ENCODE peak calls at places on chromosomes 16 and 17, in eight cellular contexts. H is OCI-LY7, A is left cardiac atrium, F is GM13977, P is astrocyte of the spinal cord, I is AG10803, K is lung microvascular endothelial cell, R is RWPE1. N is an unnamed sample.

GRCh38 chr17:82356028-82356427 is 3.0 kb upstream of the TEX19 start:
- DNase-seq in H (no peak), A (no peak), I (no peak), K (no peak), R (peak; percentile 83), P (no peak), F (no peak), N (no peak)

GRCh38 chr17:17306181-17306580 is 3.0 kb downstream of the NT5M start:
- DNase-seq in F (no peak), R (no peak), A (no peak), H (no peak), P (no peak), I (no peak), K (no peak), N (no peak)

GRCh38 chr16:1309888-1310831 is 724 bp downstream of the UBE2I start:
- DNase-seq in A (peak; percentile 64), H (peak; percentile 73), K (peak; percentile 50), F (no peak), I (peak; percentile 48), R (no peak), P (peak; percentile 32), N (peak; percentile 75)

GRCh38 chr17:61427567-61427966 is 24.7 kb upstream of the TBX4 start:
- DNase-seq in H (no peak), F (no peak), R (no peak), A (no peak), P (no peak), K (no peak), I (no peak), N (no peak)

GRCh38 chr16:582218-582613 is 7.7 kb upstream of the RAB40C start:
- DNase-seq in F (no peak), P (no peak), H (no peak), R (no peak), I (no peak), A (no peak), K (no peak), N (no peak)

GRCh38 chr16:83420206-83420760 is 387.5 kb upstream of the HSBP1 start:
- DNase-seq in A (no peak), R (no peak), I (peak; percentile 52), P (peak; percentile 42), K (peak; percentile 53), H (peak; percentile 17), F (no peak), N (no peak)

GRCh38 chr17:4136373-4136772 is 6.5 kb downstream of the ZZEF1 start:
- DNase-seq in I (peak; percentile 8), H (no peak), F (no peak), A (peak; percentile 42), K (no peak), R (no peak), P (peak; percentile 60), N (peak; percentile 62)

GRCh38 chr17:3590231-3590630 is 19.0 kb downstream of the TRPV1 start:
- DNase-seq in F (no peak), K (no peak), H (peak; percentile 67), R (no peak), P (no peak), A (no peak), I (no peak), N (no peak)

GRCh38 chr16:67560827-67561342 is 1.4 kb upstream of the CTCF start:
- DNase-seq in H (no peak), K (no peak), F (no peak), P (no peak), I (no peak), A (no peak), R (no peak), N (no peak)

GRCh38 chr17:82892869-82893565 is 53.2 kb upstream of the ZNF750 start:
- DNase-seq in K (peak; percentile 16), H (no peak), P (no peak), I (no peak), A (peak; percentile 37), F (no peak), R (no peak), N (peak; percentile 72)

GRCh38 chr16:4682616-4683254 is 10.6 kb upstream of the NUDT16L1 start:
- DNase-seq in H (no peak), K (peak; percentile 54), R (no peak), A (no peak), F (no peak), I (no peak), P (peak; percentile 39), N (peak; percentile 49)

GRCh38 chr17:78343433-78344201 is 16.3 kb downstream of the SOCS3 start:
- DNase-seq in K (peak; percentile 93), R (no peak), I (no peak), F (no peak), H (peak; percentile 79), A (peak; percentile 52), P (no peak), N (peak; percentile 58)

GRCh38 chr17:77666881-77667395 is 291.6 kb upstream of the TNRC6C start:
- DNase-seq in A (no peak), I (no peak), F (peak; percentile 43), P (no peak), R (no peak), H (peak; percentile 87), K (no peak), N (no peak)

GRCh38 chr16:57994778-57995177 is 5.7 kb downstream of the ZNF319 start:
- DNase-seq in I (peak; percentile 31), K (peak; percentile 23), F (peak; percentile 62), H (peak; percentile 45), A (peak; percentile 70), P (peak; percentile 33), R (no peak), N (peak; percentile 70)

GRCh38 chr17:58415371-58416055 is 1.8 kb downstream of the RNF43 start:
- DNase-seq in I (no peak), R (no peak), F (no peak), H (no peak), A (peak; percentile 21), K (no peak), P (no peak), N (peak; percentile 54)

GRCh38 chr17:33858682-33859081 is 396.4 kb upstream of the CCL2 start:
- DNase-seq in K (no peak), H (no peak), P (no peak), F (no peak), I (no peak), R (no peak), A (no peak), N (no peak)

GRCh38 chr16:50902457-50902856 is 160.6 kb downstream of the CYLD start:
- DNase-seq in R (no peak), H (peak; percentile 2), I (no peak), A (no peak), K (no peak), F (no peak), P (no peak), N (no peak)

N was measured in left ventricle myocardium superior.